ENCODE peak calls at places on chromosomes 7 and 10, in seven cellular contexts. N, G, E, B, X, A and W are unnamed samples.

GRCh38 chr10:30348378-30348776 is 701 bp downstream of the MTPAP start:
- ATAC-seq in N (no peak), G (no peak), E (no peak), B (no peak), X (peak), A (peak), W (no peak)

GRCh38 chr7:38281211-38281610 is 7.8 kb upstream of the TARP start:
- ATAC-seq in N (no peak), G (no peak), E (no peak), B (no peak), X (no peak), A (no peak), W (no peak)

GRCh38 chr7:138245682-138246081 is 169.4 kb downstream of the AKR1D1 start:
- ATAC-seq in N (no peak), G (peak), E (no peak), B (no peak), X (no peak), A (no peak), W (no peak)

GRCh38 chr7:6571160-6571779 is 6.0 kb upstream of the ZDHHC4 start:
- ATAC-seq in N (peak), G (no peak), E (no peak), B (no peak), X (peak), A (no peak), W (peak)

GRCh38 chr7:78863248-78863647 is 590.2 kb downstream of the MAGI2 start:
- ATAC-seq in N (no peak), G (peak), E (no peak), B (no peak), X (no peak), A (no peak), W (no peak)

GRCh38 chr10:29408847-29409240 is 120.0 kb downstream of the LYZL1 start:
- ATAC-seq in N (no peak), G (no peak), E (peak), B (no peak), X (no peak), A (peak), W (no peak)

GRCh38 chr7:27188666-27189559 is 3.9 kb upstream of the HOXA11 start:
- ATAC-seq in N (no peak), G (no peak), E (no peak), B (peak), X (peak), A (peak), W (no peak)

GRCh38 chr7:883029-884021 is 7.0 kb downstream of the GET4 start:
- ATAC-seq in N (no peak), G (peak), E (no peak), B (no peak), X (no peak), A (no peak), W (no peak)

GRCh38 chr10:126663328-126663727 is 7.2 kb downstream of the C10orf90 start:
- ATAC-seq in N (peak), G (peak), E (peak), B (peak), X (peak), A (peak), W (no peak)

GRCh38 chr7:45721949-45722598 is 147.9 kb downstream of the ADCY1 start:
- ATAC-seq in N (no peak), G (no peak), E (no peak), B (no peak), X (no peak), A (no peak), W (no peak)